ENCODE peak calls at places on chromosomes 3 and 15, in nine cellular contexts. One of them, this sample, is unnamed.

GRCh38 chr3:188978772-188979171 is 193.0 kb upstream of the TPRG1 start:
- DNase-seq in prostate gland: peak; percentile 48
- DNase-seq in RWPE2: no peak
- DNase-seq in NCI-H748 treated with DMSO at 0.1 percent for 48 hours: no peak
- DNase-seq in activated T-cell treated with anti-CD3 and anti-CD28 coated beads, Interleukin-2, amount 50 U/mL, for 1 hour: no peak
- DNase-seq in AG04450: peak; percentile 53
- DNase-seq in Right ventricle myocardium superior: peak; percentile 45
- DNase-seq in GM13977: no peak
- DNase-seq in stimulated activated CD4-positive, alpha-beta T cell treated with anti-CD3 and anti-CD28 coated beads, Interleukin-12 subunit alpha, Interleukin-12 subunit beta, amount 100 ng/mL, for 48 hours: no peak
- DNase-seq in this sample: peak; percentile 78

GRCh38 chr3:144921710-144922109 is 950.1 kb downstream of the DIPK2A start:
- DNase-seq in Right ventricle myocardium superior: no peak
- DNase-seq in activated T-cell treated with anti-CD3 and anti-CD28 coated beads, Interleukin-2, amount 50 U/mL, for 1 hour: no peak
- DNase-seq in RWPE2: no peak
- DNase-seq in NCI-H748 treated with DMSO at 0.1 percent for 48 hours: no peak
- DNase-seq in GM13977: no peak
- DNase-seq in prostate gland: no peak
- DNase-seq in stimulated activated CD4-positive, alpha-beta T cell treated with anti-CD3 and anti-CD28 coated beads, Interleukin-12 subunit alpha, Interleukin-12 subunit beta, amount 100 ng/mL, for 48 hours: no peak
- DNase-seq in AG04450: no peak
- DNase-seq in this sample: no peak

GRCh38 chr3:137692803-137693431 is 71.2 kb upstream of the SOX14 start:
- DNase-seq in AG04450: no peak
- DNase-seq in prostate gland: no peak
- DNase-seq in RWPE2: no peak
- DNase-seq in GM13977: peak; percentile 32
- DNase-seq in stimulated activated CD4-positive, alpha-beta T cell treated with anti-CD3 and anti-CD28 coated beads, Interleukin-12 subunit alpha, Interleukin-12 subunit beta, amount 100 ng/mL, for 48 hours: no peak
- DNase-seq in activated T-cell treated with anti-CD3 and anti-CD28 coated beads, Interleukin-2, amount 50 U/mL, for 1 hour: no peak
- DNase-seq in NCI-H748 treated with DMSO at 0.1 percent for 48 hours: peak; percentile 1
- DNase-seq in Right ventricle myocardium superior: no peak
- DNase-seq in this sample: no peak

GRCh38 chr15:81285461-81285860 is 38.5 kb downstream of the STARD5 start:
- DNase-seq in RWPE2: peak; percentile 27
- DNase-seq in prostate gland: no peak
- DNase-seq in NCI-H748 treated with DMSO at 0.1 percent for 48 hours: no peak
- DNase-seq in GM13977: no peak
- DNase-seq in Right ventricle myocardium superior: no peak
- DNase-seq in activated T-cell treated with anti-CD3 and anti-CD28 coated beads, Interleukin-2, amount 50 U/mL, for 1 hour: no peak
- DNase-seq in AG04450: no peak
- DNase-seq in stimulated activated CD4-positive, alpha-beta T cell treated with anti-CD3 and anti-CD28 coated beads, Interleukin-12 subunit alpha, Interleukin-12 subunit beta, amount 100 ng/mL, for 48 hours: no peak
- DNase-seq in this sample: no peak

GRCh38 chr3:185796431-185797107 is 28.3 kb downstream of the IGF2BP2 start:
- DNase-seq in AG04450: no peak
- DNase-seq in prostate gland: peak; percentile 82
- DNase-seq in NCI-H748 treated with DMSO at 0.1 percent for 48 hours: no peak
- DNase-seq in activated T-cell treated with anti-CD3 and anti-CD28 coated beads, Interleukin-2, amount 50 U/mL, for 1 hour: no peak
- DNase-seq in RWPE2: no peak
- DNase-seq in stimulated activated CD4-positive, alpha-beta T cell treated with anti-CD3 and anti-CD28 coated beads, Interleukin-12 subunit alpha, Interleukin-12 subunit beta, amount 100 ng/mL, for 48 hours: no peak
- DNase-seq in GM13977: no peak
- DNase-seq in Right ventricle myocardium superior: no peak
- DNase-seq in this sample: no peak

GRCh38 chr15:51620647-51621046 is 1.9 kb downstream of the DMXL2 start:
- DNase-seq in AG04450: no peak
- DNase-seq in Right ventricle myocardium superior: no peak
- DNase-seq in RWPE2: no peak
- DNase-seq in activated T-cell treated with anti-CD3 and anti-CD28 coated beads, Interleukin-2, amount 50 U/mL, for 1 hour: no peak
- DNase-seq in GM13977: peak; percentile 16
- DNase-seq in NCI-H748 treated with DMSO at 0.1 percent for 48 hours: peak; percentile 22
- DNase-seq in stimulated activated CD4-positive, alpha-beta T cell treated with anti-CD3 and anti-CD28 coated beads, Interleukin-12 subunit alpha, Interleukin-12 subunit beta, amount 100 ng/mL, for 48 hours: no peak
- DNase-seq in prostate gland: no peak
- DNase-seq in this sample: no peak

GRCh38 chr15:63462053-63462452 is 42.3 kb upstream of the USP3 start:
- DNase-seq in Right ventricle myocardium superior: no peak
- DNase-seq in GM13977: no peak
- DNase-seq in AG04450: peak; percentile 24
- DNase-seq in prostate gland: no peak
- DNase-seq in stimulated activated CD4-positive, alpha-beta T cell treated with anti-CD3 and anti-CD28 coated beads, Interleukin-12 subunit alpha, Interleukin-12 subunit beta, amount 100 ng/mL, for 48 hours: no peak
- DNase-seq in RWPE2: no peak
- DNase-seq in activated T-cell treated with anti-CD3 and anti-CD28 coated beads, Interleukin-2, amount 50 U/mL, for 1 hour: no peak
- DNase-seq in NCI-H748 treated with DMSO at 0.1 percent for 48 hours: no peak
- DNase-seq in this sample: no peak

GRCh38 chr3:45417949-45418847 is 29.8 kb downstream of the LARS2 start:
- DNase-seq in Right ventricle myocardium superior: no peak
- DNase-seq in stimulated activated CD4-positive, alpha-beta T cell treated with anti-CD3 and anti-CD28 coated beads, Interleukin-12 subunit alpha, Interleukin-12 subunit beta, amount 100 ng/mL, for 48 hours: no peak
- DNase-seq in activated T-cell treated with anti-CD3 and anti-CD28 coated beads, Interleukin-2, amount 50 U/mL, for 1 hour: no peak
- DNase-seq in NCI-H748 treated with DMSO at 0.1 percent for 48 hours: no peak
- DNase-seq in RWPE2: no peak
- DNase-seq in GM13977: no peak
- DNase-seq in prostate gland: peak; percentile 70
- DNase-seq in AG04450: no peak
- DNase-seq in this sample: no peak

GRCh38 chr15:70726753-70727152 is 36.6 kb downstream of the UACA start:
- DNase-seq in prostate gland: no peak
- DNase-seq in activated T-cell treated with anti-CD3 and anti-CD28 coated beads, Interleukin-2, amount 50 U/mL, for 1 hour: no peak
- DNase-seq in stimulated activated CD4-positive, alpha-beta T cell treated with anti-CD3 and anti-CD28 coated beads, Interleukin-12 subunit alpha, Interleukin-12 subunit beta, amount 100 ng/mL, for 48 hours: no peak
- DNase-seq in Right ventricle myocardium superior: no peak
- DNase-seq in AG04450: no peak
- DNase-seq in RWPE2: no peak
- DNase-seq in NCI-H748 treated with DMSO at 0.1 percent for 48 hours: no peak
- DNase-seq in GM13977: no peak
- DNase-seq in this sample: no peak

GRCh38 chr3:179840985-179841384 is 188.1 kb downstream of the USP13 start:
- DNase-seq in NCI-H748 treated with DMSO at 0.1 percent for 48 hours: no peak
- DNase-seq in RWPE2: peak; percentile 81
- DNase-seq in activated T-cell treated with anti-CD3 and anti-CD28 coated beads, Interleukin-2, amount 50 U/mL, for 1 hour: no peak
- DNase-seq in stimulated activated CD4-positive, alpha-beta T cell treated with anti-CD3 and anti-CD28 coated beads, Interleukin-12 subunit alpha, Interleukin-12 subunit beta, amount 100 ng/mL, for 48 hours: no peak
- DNase-seq in AG04450: peak; percentile 41
- DNase-seq in prostate gland: no peak
- DNase-seq in GM13977: no peak
- DNase-seq in Right ventricle myocardium superior: no peak
- DNase-seq in this sample: peak; percentile 61

GRCh38 chr3:18295171-18295920 is 129.8 kb downstream of the SATB1 start:
- DNase-seq in prostate gland: no peak
- DNase-seq in Right ventricle myocardium superior: peak; percentile 43
- DNase-seq in AG04450: no peak
- DNase-seq in stimulated activated CD4-positive, alpha-beta T cell treated with anti-CD3 and anti-CD28 coated beads, Interleukin-12 subunit alpha, Interleukin-12 subunit beta, amount 100 ng/mL, for 48 hours: peak; percentile 5
- DNase-seq in NCI-H748 treated with DMSO at 0.1 percent for 48 hours: peak; percentile 27
- DNase-seq in RWPE2: peak; percentile 88
- DNase-seq in GM13977: peak; percentile 18
- DNase-seq in activated T-cell treated with anti-CD3 and anti-CD28 coated beads, Interleukin-2, amount 50 U/mL, for 1 hour: no peak
- DNase-seq in this sample: peak; percentile 10

GRCh38 chr3:119604878-119605277 is 7.2 kb downstream of the PLA1A start:
- DNase-seq in activated T-cell treated with anti-CD3 and anti-CD28 coated beads, Interleukin-2, amount 50 U/mL, for 1 hour: no peak
- DNase-seq in GM13977: no peak
- DNase-seq in NCI-H748 treated with DMSO at 0.1 percent for 48 hours: no peak
- DNase-seq in AG04450: no peak
- DNase-seq in stimulated activated CD4-positive, alpha-beta T cell treated with anti-CD3 and anti-CD28 coated beads, Interleukin-12 subunit alpha, Interleukin-12 subunit beta, amount 100 ng/mL, for 48 hours: no peak
- DNase-seq in Right ventricle myocardium superior: no peak
- DNase-seq in prostate gland: no peak
- DNase-seq in RWPE2: no peak
- DNase-seq in this sample: peak; percentile 23

GRCh38 chr3:50551293-50552057 is 16.1 kb downstream of the C3orf18 start:
- DNase-seq in GM13977: no peak
- DNase-seq in NCI-H748 treated with DMSO at 0.1 percent for 48 hours: no peak
- DNase-seq in Right ventricle myocardium superior: no peak
- DNase-seq in AG04450: no peak
- DNase-seq in stimulated activated CD4-positive, alpha-beta T cell treated with anti-CD3 and anti-CD28 coated beads, Interleukin-12 subunit alpha, Interleukin-12 subunit beta, amount 100 ng/mL, for 48 hours: no peak
- DNase-seq in activated T-cell treated with anti-CD3 and anti-CD28 coated beads, Interleukin-2, amount 50 U/mL, for 1 hour: no peak
- DNase-seq in RWPE2: no peak
- DNase-seq in prostate gland: no peak
- DNase-seq in this sample: no peak

GRCh38 chr15:84840741-84841429 is 23.7 kb downstream of the ALPK3 start:
- DNase-seq in stimulated activated CD4-positive, alpha-beta T cell treated with anti-CD3 and anti-CD28 coated beads, Interleukin-12 subunit alpha, Interleukin-12 subunit beta, amount 100 ng/mL, for 48 hours: no peak
- DNase-seq in AG04450: no peak
- DNase-seq in RWPE2: no peak
- DNase-seq in activated T-cell treated with anti-CD3 and anti-CD28 coated beads, Interleukin-2, amount 50 U/mL, for 1 hour: no peak
- DNase-seq in GM13977: no peak
- DNase-seq in NCI-H748 treated with DMSO at 0.1 percent for 48 hours: no peak
- DNase-seq in Right ventricle myocardium superior: peak; percentile 81
- DNase-seq in prostate gland: no peak
- DNase-seq in this sample: no peak

GRCh38 chr3:52851348-52851747 is 16.5 kb upstream of the MUSTN1 start:
- DNase-seq in RWPE2: no peak
- DNase-seq in stimulated activated CD4-positive, alpha-beta T cell treated with anti-CD3 and anti-CD28 coated beads, Interleukin-12 subunit alpha, Interleukin-12 subunit beta, amount 100 ng/mL, for 48 hours: peak; percentile 3
- DNase-seq in prostate gland: no peak
- DNase-seq in activated T-cell treated with anti-CD3 and anti-CD28 coated beads, Interleukin-2, amount 50 U/mL, for 1 hour: peak; percentile 34
- DNase-seq in GM13977: peak; percentile 68
- DNase-seq in NCI-H748 treated with DMSO at 0.1 percent for 48 hours: no peak
- DNase-seq in AG04450: peak; percentile 37
- DNase-seq in Right ventricle myocardium superior: no peak
- DNase-seq in this sample: no peak

GRCh38 chr3:111246967-111247760 is 175.5 kb downstream of the NECTIN3 start:
- DNase-seq in AG04450: peak; percentile 60
- DNase-seq in RWPE2: no peak
- DNase-seq in Right ventricle myocardium superior: no peak
- DNase-seq in activated T-cell treated with anti-CD3 and anti-CD28 coated beads, Interleukin-2, amount 50 U/mL, for 1 hour: no peak
- DNase-seq in stimulated activated CD4-positive, alpha-beta T cell treated with anti-CD3 and anti-CD28 coated beads, Interleukin-12 subunit alpha, Interleukin-12 subunit beta, amount 100 ng/mL, for 48 hours: no peak
- DNase-seq in GM13977: no peak
- DNase-seq in prostate gland: no peak
- DNase-seq in NCI-H748 treated with DMSO at 0.1 percent for 48 hours: no peak
- DNase-seq in this sample: peak; percentile 86

GRCh38 chr3:128427175-128427857 is 39.4 kb downstream of the DNAJB8 start:
- DNase-seq in AG04450: no peak
- DNase-seq in NCI-H748 treated with DMSO at 0.1 percent for 48 hours: no peak
- DNase-seq in activated T-cell treated with anti-CD3 and anti-CD28 coated beads, Interleukin-2, amount 50 U/mL, for 1 hour: no peak
- DNase-seq in stimulated activated CD4-positive, alpha-beta T cell treated with anti-CD3 and anti-CD28 coated beads, Interleukin-12 subunit alpha, Interleukin-12 subunit beta, amount 100 ng/mL, for 48 hours: no peak
- DNase-seq in GM13977: no peak
- DNase-seq in prostate gland: no peak
- DNase-seq in Right ventricle myocardium superior: no peak
- DNase-seq in RWPE2: no peak
- DNase-seq in this sample: no peak

GRCh38 chr3:194715022-194715800 is 29.5 kb downstream of the FAM43A start:
- DNase-seq in prostate gland: no peak
- DNase-seq in AG04450: no peak
- DNase-seq in GM13977: no peak
- DNase-seq in stimulated activated CD4-positive, alpha-beta T cell treated with anti-CD3 and anti-CD28 coated beads, Interleukin-12 subunit alpha, Interleukin-12 subunit beta, amount 100 ng/mL, for 48 hours: no peak
- DNase-seq in Right ventricle myocardium superior: no peak
- DNase-seq in activated T-cell treated with anti-CD3 and anti-CD28 coated beads, Interleukin-2, amount 50 U/mL, for 1 hour: no peak
- DNase-seq in RWPE2: no peak
- DNase-seq in NCI-H748 treated with DMSO at 0.1 percent for 48 hours: no peak
- DNase-seq in this sample: no peak

GRCh38 chr3:25007974-25008658 is 419.9 kb upstream of the RARB start:
- DNase-seq in AG04450: no peak
- DNase-seq in GM13977: no peak
- DNase-seq in NCI-H748 treated with DMSO at 0.1 percent for 48 hours: no peak
- DNase-seq in Right ventricle myocardium superior: no peak
- DNase-seq in RWPE2: no peak
- DNase-seq in prostate gland: peak; percentile 22
- DNase-seq in activated T-cell treated with anti-CD3 and anti-CD28 coated beads, Interleukin-2, amount 50 U/mL, for 1 hour: no peak
- DNase-seq in stimulated activated CD4-positive, alpha-beta T cell treated with anti-CD3 and anti-CD28 coated beads, Interleukin-12 subunit alpha, Interleukin-12 subunit beta, amount 100 ng/mL, for 48 hours: no peak
- DNase-seq in this sample: no peak

GRCh38 chr15:77895742-77896141 is 181.8 kb downstream of the TBC1D2B start:
- DNase-seq in NCI-H748 treated with DMSO at 0.1 percent for 48 hours: no peak
- DNase-seq in prostate gland: no peak
- DNase-seq in AG04450: no peak
- DNase-seq in Right ventricle myocardium superior: peak; percentile 19
- DNase-seq in stimulated activated CD4-positive, alpha-beta T cell treated with anti-CD3 and anti-CD28 coated beads, Interleukin-12 subunit alpha, Interleukin-12 subunit beta, amount 100 ng/mL, for 48 hours: no peak
- DNase-seq in GM13977: no peak
- DNase-seq in RWPE2: no peak
- DNase-seq in activated T-cell treated with anti-CD3 and anti-CD28 coated beads, Interleukin-2, amount 50 U/mL, for 1 hour: no peak
- DNase-seq in this sample: no peak

GRCh38 chr3:8660271-8660731 is 15.7 kb upstream of the SSUH2 start:
- DNase-seq in NCI-H748 treated with DMSO at 0.1 percent for 48 hours: no peak
- DNase-seq in activated T-cell treated with anti-CD3 and anti-CD28 coated beads, Interleukin-2, amount 50 U/mL, for 1 hour: no peak
- DNase-seq in Right ventricle myocardium superior: no peak
- DNase-seq in AG04450: peak; percentile 53
- DNase-seq in stimulated activated CD4-positive, alpha-beta T cell treated with anti-CD3 and anti-CD28 coated beads, Interleukin-12 subunit alpha, Interleukin-12 subunit beta, amount 100 ng/mL, for 48 hours: no peak
- DNase-seq in RWPE2: no peak
- DNase-seq in prostate gland: no peak
- DNase-seq in GM13977: no peak
- DNase-seq in this sample: no peak

GRCh38 chr15:75723847-75724660 is 11.4 kb upstream of the CSPG4 start:
- DNase-seq in stimulated activated CD4-positive, alpha-beta T cell treated with anti-CD3 and anti-CD28 coated beads, Interleukin-12 subunit alpha, Interleukin-12 subunit beta, amount 100 ng/mL, for 48 hours: peak; percentile 48
- DNase-seq in activated T-cell treated with anti-CD3 and anti-CD28 coated beads, Interleukin-2, amount 50 U/mL, for 1 hour: peak; percentile 43
- DNase-seq in GM13977: peak; percentile 87
- DNase-seq in Right ventricle myocardium superior: peak; percentile 94
- DNase-seq in AG04450: peak; percentile 87
- DNase-seq in prostate gland: peak; percentile 80
- DNase-seq in RWPE2: peak; percentile 93
- DNase-seq in NCI-H748 treated with DMSO at 0.1 percent for 48 hours: peak; percentile 20
- DNase-seq in this sample: peak; percentile 77

GRCh38 chr3:150268426-150269321 is 139.4 kb upstream of the TSC22D2 start:
- DNase-seq in GM13977: no peak
- DNase-seq in NCI-H748 treated with DMSO at 0.1 percent for 48 hours: no peak
- DNase-seq in prostate gland: no peak
- DNase-seq in RWPE2: no peak
- DNase-seq in stimulated activated CD4-positive, alpha-beta T cell treated with anti-CD3 and anti-CD28 coated beads, Interleukin-12 subunit alpha, Interleukin-12 subunit beta, amount 100 ng/mL, for 48 hours: no peak
- DNase-seq in activated T-cell treated with anti-CD3 and anti-CD28 coated beads, Interleukin-2, amount 50 U/mL, for 1 hour: no peak
- DNase-seq in AG04450: no peak
- DNase-seq in Right ventricle myocardium superior: no peak
- DNase-seq in this sample: no peak

GRCh38 chr15:90143176-90143655 is 40.9 kb upstream of the IDH2 start:
- DNase-seq in NCI-H748 treated with DMSO at 0.1 percent for 48 hours: peak; percentile 9
- DNase-seq in GM13977: peak; percentile 75
- DNase-seq in AG04450: no peak
- DNase-seq in stimulated activated CD4-positive, alpha-beta T cell treated with anti-CD3 and anti-CD28 coated beads, Interleukin-12 subunit alpha, Interleukin-12 subunit beta, amount 100 ng/mL, for 48 hours: peak; percentile 60
- DNase-seq in Right ventricle myocardium superior: peak; percentile 73
- DNase-seq in activated T-cell treated with anti-CD3 and anti-CD28 coated beads, Interleukin-2, amount 50 U/mL, for 1 hour: peak; percentile 69
- DNase-seq in prostate gland: peak; percentile 79
- DNase-seq in RWPE2: peak; percentile 83
- DNase-seq in this sample: no peak

GRCh38 chr15:43239732-43240491 is 19.1 kb upstream of the EPB42 start:
- DNase-seq in NCI-H748 treated with DMSO at 0.1 percent for 48 hours: no peak
- DNase-seq in prostate gland: no peak
- DNase-seq in RWPE2: no peak
- DNase-seq in activated T-cell treated with anti-CD3 and anti-CD28 coated beads, Interleukin-2, amount 50 U/mL, for 1 hour: no peak
- DNase-seq in Right ventricle myocardium superior: no peak
- DNase-seq in AG04450: no peak
- DNase-seq in GM13977: peak; percentile 62
- DNase-seq in stimulated activated CD4-positive, alpha-beta T cell treated with anti-CD3 and anti-CD28 coated beads, Interleukin-12 subunit alpha, Interleukin-12 subunit beta, amount 100 ng/mL, for 48 hours: no peak
- DNase-seq in this sample: no peak

GRCh38 chr15:62141643-62142588 is 23.2 kb downstream of the C2CD4B start:
- DNase-seq in prostate gland: peak; percentile 42
- DNase-seq in RWPE2: no peak
- DNase-seq in GM13977: no peak
- DNase-seq in Right ventricle myocardium superior: no peak
- DNase-seq in NCI-H748 treated with DMSO at 0.1 percent for 48 hours: no peak
- DNase-seq in stimulated activated CD4-positive, alpha-beta T cell treated with anti-CD3 and anti-CD28 coated beads, Interleukin-12 subunit alpha, Interleukin-12 subunit beta, amount 100 ng/mL, for 48 hours: no peak
- DNase-seq in activated T-cell treated with anti-CD3 and anti-CD28 coated beads, Interleukin-2, amount 50 U/mL, for 1 hour: no peak
- DNase-seq in AG04450: no peak
- DNase-seq in this sample: no peak

GRCh38 chr3:15783361-15783969 is 14.3 kb downstream of the ANKRD28 start:
- DNase-seq in activated T-cell treated with anti-CD3 and anti-CD28 coated beads, Interleukin-2, amount 50 U/mL, for 1 hour: no peak
- DNase-seq in stimulated activated CD4-positive, alpha-beta T cell treated with anti-CD3 and anti-CD28 coated beads, Interleukin-12 subunit alpha, Interleukin-12 subunit beta, amount 100 ng/mL, for 48 hours: no peak
- DNase-seq in GM13977: no peak
- DNase-seq in prostate gland: no peak
- DNase-seq in Right ventricle myocardium superior: no peak
- DNase-seq in AG04450: no peak
- DNase-seq in NCI-H748 treated with DMSO at 0.1 percent for 48 hours: no peak
- DNase-seq in RWPE2: no peak
- DNase-seq in this sample: no peak

GRCh38 chr3:15796771-15797599 is 794 bp downstream of the ANKRD28 start:
- DNase-seq in prostate gland: no peak
- DNase-seq in Right ventricle myocardium superior: no peak
- DNase-seq in AG04450: peak; percentile 34
- DNase-seq in RWPE2: no peak
- DNase-seq in stimulated activated CD4-positive, alpha-beta T cell treated with anti-CD3 and anti-CD28 coated beads, Interleukin-12 subunit alpha, Interleukin-12 subunit beta, amount 100 ng/mL, for 48 hours: no peak
- DNase-seq in NCI-H748 treated with DMSO at 0.1 percent for 48 hours: no peak
- DNase-seq in activated T-cell treated with anti-CD3 and anti-CD28 coated beads, Interleukin-2, amount 50 U/mL, for 1 hour: no peak
- DNase-seq in GM13977: no peak
- DNase-seq in this sample: peak; percentile 57

GRCh38 chr3:45137656-45138181 is 8.5 kb downstream of the CDCP1 start:
- DNase-seq in stimulated activated CD4-positive, alpha-beta T cell treated with anti-CD3 and anti-CD28 coated beads, Interleukin-12 subunit alpha, Interleukin-12 subunit beta, amount 100 ng/mL, for 48 hours: no peak
- DNase-seq in AG04450: no peak
- DNase-seq in NCI-H748 treated with DMSO at 0.1 percent for 48 hours: no peak
- DNase-seq in RWPE2: no peak
- DNase-seq in Right ventricle myocardium superior: no peak
- DNase-seq in prostate gland: no peak
- DNase-seq in GM13977: no peak
- DNase-seq in activated T-cell treated with anti-CD3 and anti-CD28 coated beads, Interleukin-2, amount 50 U/mL, for 1 hour: no peak
- DNase-seq in this sample: no peak

GRCh38 chr3:8490079-8490552 is 11.5 kb upstream of the LMCD1 start:
- DNase-seq in Right ventricle myocardium superior: no peak
- DNase-seq in activated T-cell treated with anti-CD3 and anti-CD28 coated beads, Interleukin-2, amount 50 U/mL, for 1 hour: no peak
- DNase-seq in prostate gland: no peak
- DNase-seq in GM13977: no peak
- DNase-seq in NCI-H748 treated with DMSO at 0.1 percent for 48 hours: no peak
- DNase-seq in stimulated activated CD4-positive, alpha-beta T cell treated with anti-CD3 and anti-CD28 coated beads, Interleukin-12 subunit alpha, Interleukin-12 subunit beta, amount 100 ng/mL, for 48 hours: no peak
- DNase-seq in AG04450: peak; percentile 65
- DNase-seq in RWPE2: no peak
- DNase-seq in this sample: peak; percentile 99